ENCODE peak calls at places on chromosomes 12 and 14, in four cellular contexts. S is A549, B is HepG2, Z is endothelial cell of umbilical vein. P is an unnamed sample.

GRCh38 chr14:55846852-55847471 is 267.0 kb downstream of the KTN1 start:
- DNase-seq in B (no peak), Z (no peak), S (no peak), P (no peak)

GRCh38 chr14:29749327-29749726 is 178.3 kb downstream of the PRKD1 start:
- DNase-seq in Z (peak), S (peak), B (no peak), P (peak)

GRCh38 chr14:92731622-92732021 is 16.8 kb downstream of the LGMN start:
- DNase-seq in B (no peak), Z (no peak), S (no peak), P (no peak)

GRCh38 chr14:64562432-64562831 is 12.7 kb downstream of the PPP1R36 start:
- DNase-seq in B (no peak), S (no peak), Z (no peak), P (no peak)

GRCh38 chr12:122081697-122082221 is 3.2 kb downstream of the MLXIP start:
- DNase-seq in B (no peak), S (no peak), Z (peak), P (peak)

GRCh38 chr14:30573203-30573814 is 14.4 kb downstream of the G2E3 start:
- DNase-seq in Z (peak), S (peak), B (no peak), P (no peak)

GRCh38 chr12:3106564-3106963 is 29.4 kb downstream of the TSPAN9 start:
- DNase-seq in Z (no peak), S (no peak), B (no peak), P (no peak)

GRCh38 chr14:105019861-105020814 is 745 bp downstream of the CDCA4 start:
- DNase-seq in B (no peak), Z (peak), S (peak), P (peak)

GRCh38 chr14:52327374-52328226 is 13.5 kb downstream of the PTGER2 start:
- DNase-seq in S (no peak), Z (no peak), B (no peak), P (no peak)

GRCh38 chr12:89354630-89354931 is 2.3 kb upstream of the DUSP6 start:
- DNase-seq in B (no peak), Z (peak), S (peak), P (peak)

GRCh38 chr12:51270067-51270846 is at the start of gene SMAGP:
- DNase-seq in B (peak), Z (peak), S (peak), P (peak)

GRCh38 chr12:106004289-106004688 is 134.5 kb downstream of the NUAK1 start:
- DNase-seq in Z (no peak), B (no peak), S (no peak), P (no peak)

GRCh38 chr12:121530600-121531355 is 50.0 kb downstream of the KDM2B start:
- DNase-seq in Z (peak), S (peak), B (no peak), P (peak)

GRCh38 chr14:102196436-102197230 is 56.9 kb downstream of the WDR20 start:
- DNase-seq in B (no peak), S (no peak), Z (no peak), P (no peak)

GRCh38 chr12:121388421-121388981 is 11.4 kb upstream of the RNF34 start:
- DNase-seq in Z (peak), S (peak), B (peak), P (peak)

GRCh38 chr12:100027671-100028070 is 42.9 kb upstream of the ANKS1B start:
- DNase-seq in B (no peak), S (no peak), Z (no peak), P (no peak)

GRCh38 chr14:65200454-65200853 is 98.1 kb upstream of the MAX start:
- DNase-seq in B (no peak), S (no peak), Z (no peak), P (no peak)

GRCh38 chr14:95739356-95739755 is 25.4 kb upstream of the TCL1A start:
- DNase-seq in B (no peak), S (no peak), Z (no peak), P (peak)

GRCh38 chr12:109277899-109278762 is 31.0 kb downstream of the FOXN4 start:
- DNase-seq in B (peak), Z (no peak), S (peak), P (peak)

GRCh38 chr12:53985900-53986685 is 1.1 kb downstream of the HOXC10 start:
- DNase-seq in B (no peak), S (no peak), Z (no peak), P (peak)

GRCh38 chr14:20400589-20400964 is 12.7 kb downstream of the TEP1 start:
- DNase-seq in S (no peak), B (no peak), Z (no peak), P (no peak)

GRCh38 chr14:23559010-23559920 is 3.2 kb downstream of the THTPA start:
- DNase-seq in S (peak), B (peak), Z (peak), P (peak)

GRCh38 chr12:105921872-105922669 is 216.7 kb downstream of the NUAK1 start:
- DNase-seq in Z (no peak), B (no peak), S (peak), P (no peak)

GRCh38 chr14:68141531-68142088 is 322.0 kb downstream of the RAD51B start:
- DNase-seq in S (peak), Z (no peak), B (no peak), P (no peak)
- TF ChIP-seq MYC in S (no peak), Z (no peak), B (no peak), P (no peak)

GRCh38 chr12:75550401-75550851 is 39.0 kb upstream of the KRR1 start:
- DNase-seq in S (no peak), B (no peak), Z (peak), P (no peak)
- H3K4me3 ChIP-seq in S (no peak), B (no peak), Z (no peak), P (no peak)

GRCh38 chr14:81345781-81346180 is 54.3 kb downstream of the STON2 start:
- DNase-seq in B (no peak), S (no peak), Z (no peak), P (no peak)

GRCh38 chr14:81344461-81345160 is 55.5 kb downstream of the STON2 start:
- DNase-seq in B (no peak), Z (no peak), S (no peak), P (no peak)

GRCh38 chr14:81343166-81343565 is 57.0 kb downstream of the STON2 start:
- DNase-seq in B (no peak), S (no peak), Z (no peak), P (no peak)

GRCh38 chr14:81341405-81342180 is 58.5 kb downstream of the STON2 start:
- DNase-seq in Z (no peak), B (no peak), S (no peak), P (no peak)

GRCh38 chr14:81343701-81344100 is 56.4 kb downstream of the STON2 start:
- DNase-seq in B (no peak), Z (no peak), S (no peak), P (no peak)
- TF ChIP-seq MYC in B (no peak), Z (no peak), S (no peak), P (no peak)

DNA sequence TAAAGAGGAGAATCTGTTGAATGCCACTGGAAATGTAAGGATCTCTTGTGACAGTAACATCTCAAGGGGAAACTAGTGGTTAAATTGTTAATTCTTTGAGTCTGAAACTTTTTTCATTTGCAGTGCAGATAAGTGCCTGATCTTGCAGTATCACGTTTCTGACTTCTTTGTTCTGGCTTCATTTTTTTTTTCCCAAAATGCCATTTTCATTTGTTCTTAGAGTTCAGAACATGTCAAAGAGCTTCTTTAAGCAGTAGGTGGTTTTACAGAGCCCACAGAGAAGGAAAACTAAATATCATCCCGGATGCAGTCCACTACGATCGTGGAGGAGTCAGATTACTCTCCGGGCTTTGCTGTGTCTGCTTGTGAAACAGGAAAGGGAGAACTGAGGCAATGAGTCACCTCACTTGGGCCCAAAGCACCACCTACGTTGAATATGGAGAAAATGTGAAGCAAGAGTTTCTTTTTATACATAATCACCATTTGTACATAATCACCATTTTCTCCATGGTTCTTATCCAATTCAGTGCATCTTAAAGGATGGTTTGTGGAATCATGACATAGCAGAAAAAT is 43.9 kb downstream of the HMGA2 start:
- DNase-seq in Z (peak), B (no peak), S (no peak), P (peak)
- H3K4me3 ChIP-seq in Z (no peak), B (no peak), S (no peak), P (peak)